ENCODE peak calls at places on chromosomes 11 and 22, in nine cellular contexts. T, J, H, K, W, Q, U, V and A are unnamed samples.

GRCh38 chr22:47177334-47177815 is 414.9 kb downstream of the TBC1D22A start:
- DNase-seq in T (no peak), W (peak), J (no peak), V (peak), U (no peak), H (no peak), Q (no peak), K (no peak), A (peak)

GRCh38 chr22:32775957-32776356 is 25.5 kb upstream of the TIMP3 start:
- DNase-seq in U (no peak), Q (no peak), J (peak), T (no peak), K (peak), W (no peak), H (no peak), V (no peak), A (no peak)

GRCh38 chr22:28441720-28442263 is 237.8 kb downstream of the TTC28 start:
- DNase-seq in K (no peak), V (no peak), T (no peak), W (no peak), U (peak), J (no peak), Q (no peak), H (no peak), A (no peak)

GRCh38 chr11:44030276-44030932 is 17.4 kb upstream of the ACCSL start:
- DNase-seq in U (peak), V (no peak), W (no peak), J (no peak), H (no peak), T (peak), K (no peak), Q (no peak), A (peak)

GRCh38 chr11:123454060-123454651 is 24.1 kb downstream of the GRAMD1B start:
- DNase-seq in U (no peak), K (no peak), H (no peak), V (no peak), Q (no peak), J (peak), W (peak), T (no peak), A (no peak)

GRCh38 chr22:30386960-30387848 is at the start of gene RNF215:
- DNase-seq in U (peak), H (peak), T (peak), J (peak), W (peak), K (peak), V (peak), Q (no peak), A (peak)

GRCh38 chr11:102610198-102610597 is 14.9 kb downstream of the MMP20 start:
- DNase-seq in Q (no peak), W (no peak), J (no peak), K (no peak), U (no peak), V (no peak), T (peak), H (no peak), A (no peak)

GRCh38 chr11:10454902-10455631 is at the start of gene AMPD3:
- DNase-seq in Q (peak), W (peak), H (no peak), V (no peak), J (peak), T (no peak), K (peak), U (peak), A (peak)

GRCh38 chr11:12692238-12693074 is 18.2 kb downstream of the TEAD1 start:
- DNase-seq in W (peak), U (peak), Q (no peak), T (no peak), K (peak), J (peak), H (peak), V (peak), A (peak)

GRCh38 chr11:34653851-34654490 is 33.1 kb downstream of the EHF start:
- DNase-seq in J (peak), W (peak), U (no peak), K (peak), Q (no peak), H (peak), T (no peak), V (no peak), A (no peak)

GRCh38 chr11:102014756-102015155 is 32.5 kb upstream of the CFAP300 start:
- DNase-seq in K (no peak), H (no peak), U (no peak), V (no peak), T (no peak), W (no peak), Q (no peak), J (no peak), A (no peak)

GRCh38 chr11:4093519-4094347 is 866 bp upstream of the RRM1 start:
- DNase-seq in J (no peak), U (no peak), Q (no peak), K (no peak), T (no peak), H (no peak), V (no peak), W (no peak), A (no peak)

GRCh38 chr22:37358917-37359316 is 68.4 kb downstream of the ELFN2 start:
- DNase-seq in W (no peak), V (no peak), J (no peak), K (no peak), T (no peak), H (no peak), Q (no peak), U (no peak), A (no peak)

GRCh38 chr11:94151903-94152677 is 23.4 kb downstream of the PANX1 start:
- DNase-seq in J (peak), H (peak), Q (no peak), K (peak), V (no peak), U (no peak), T (no peak), W (no peak), A (no peak)

GRCh38 chr11:108237058-108237481 is 14.2 kb downstream of the ATM start:
- DNase-seq in V (no peak), W (no peak), H (no peak), U (no peak), T (no peak), J (no peak), Q (no peak), K (no peak), A (no peak)

GRCh38 chr11:11993814-11994213 is 14.6 kb downstream of the DKK3 start:
- DNase-seq in K (peak), W (no peak), U (no peak), H (no peak), T (no peak), J (peak), V (no peak), Q (no peak), A (peak)

GRCh38 chr11:288328-289144 is at the start of gene PGGHG:
- DNase-seq in H (peak), K (peak), J (no peak), W (peak), U (peak), V (peak), Q (no peak), T (no peak), A (peak)

GRCh38 chr22:31569126-31569525 is 72.8 kb downstream of the SFI1 start:
- DNase-seq in W (no peak), Q (no peak), K (no peak), J (no peak), U (no peak), T (no peak), H (no peak), V (no peak), A (no peak)

GRCh38 chr11:66956689-66957290 is 1.4 kb downstream of the PC start:
- DNase-seq in Q (no peak), V (peak), H (peak), T (no peak), J (peak), K (peak), U (no peak), W (no peak), A (peak)

GRCh38 chr11:64838600-64839334 is 5.7 kb downstream of the CDC42BPG start:
- DNase-seq in V (no peak), J (no peak), T (no peak), W (no peak), K (no peak), H (no peak), Q (no peak), U (no peak), A (no peak)

GRCh38 chr11:119284344-119285157 is 32.4 kb downstream of the MCAM start:
- DNase-seq in T (no peak), J (peak), H (no peak), W (no peak), K (peak), V (no peak), Q (no peak), U (no peak), A (no peak)

GRCh38 chr11:107018902-107019493 is 722 bp upstream of the GUCY1A2 start:
- DNase-seq in U (peak), T (no peak), H (peak), W (peak), J (peak), K (peak), Q (no peak), V (peak), A (peak)

GRCh38 chr11:61270354-61271070 is 24.6 kb downstream of the VWCE start:
- DNase-seq in H (no peak), T (no peak), U (no peak), W (no peak), Q (no peak), K (no peak), J (no peak), V (no peak), A (no peak)

GRCh38 chr22:23626286-23626975 is 5.7 kb downstream of the DRICH1 start:
- DNase-seq in J (no peak), W (no peak), T (no peak), K (no peak), V (no peak), Q (no peak), U (no peak), H (no peak), A (no peak)

GRCh38 chr22:23621082-23621780 is 10.9 kb downstream of the DRICH1 start:
- DNase-seq in J (no peak), K (no peak), W (peak), U (no peak), H (no peak), Q (no peak), T (no peak), V (no peak), A (no peak)

DNA sequence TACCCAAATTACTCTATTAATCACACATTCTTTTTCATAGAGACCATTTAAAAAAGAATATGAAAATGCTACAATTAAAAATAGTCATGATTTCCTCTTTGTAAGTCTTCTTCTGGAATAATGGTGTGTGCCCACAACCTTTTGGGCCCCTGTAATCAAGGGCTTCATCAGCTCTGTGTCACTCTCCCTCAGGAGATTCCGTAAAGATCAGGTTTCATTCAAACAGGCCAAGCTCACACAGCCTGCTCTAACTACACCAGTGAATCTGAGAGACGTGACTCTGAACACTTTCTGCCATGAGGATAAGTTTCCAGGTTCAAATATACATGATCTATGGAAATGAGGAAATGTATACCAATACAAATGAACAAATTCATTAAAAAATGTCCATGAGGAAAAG is 9.5 kb downstream of the DRICH1 start:
- DNase-seq in T (no peak), Q (no peak), H (no peak), U (no peak), W (no peak), J (no peak), V (no peak), K (no peak), A (no peak)
- H3K27ac ChIP-seq in T (no peak), Q (no peak), H (no peak), U (no peak), W (no peak), J (no peak), V (no peak), K (no peak), A (no peak)

GRCh38 chr11:46675288-46675851 is 25.0 kb downstream of the ARHGAP1 start:
- DNase-seq in T (peak), U (peak), J (peak), W (peak), H (peak), Q (no peak), K (no peak), V (peak), A (peak)
- TF ChIP-seq CTCF in T (no peak), U (no peak), J (no peak), W (peak), H (no peak), Q (no peak), K (no peak), V (no peak), A (peak)

GRCh38 chr11:2271077-2271326 is 614 bp upstream of the ASCL2 start:
- DNase-seq in K (no peak), Q (no peak), W (peak), V (no peak), J (no peak), T (peak), U (no peak), H (peak), A (peak)
- TF ChIP-seq EP300 in K (no peak), Q (no peak), W (no peak), V (no peak), J (no peak), T (no peak), U (no peak), H (no peak), A (no peak)

GRCh38 chr11:114705280-114706024 is 27.1 kb downstream of the NXPE2 start:
- DNase-seq in J (no peak), T (no peak), W (peak), V (peak), K (no peak), H (no peak), Q (no peak), U (no peak), A (peak)
- H3K27ac ChIP-seq in J (no peak), T (no peak), W (peak), V (no peak), K (no peak), H (no peak), Q (no peak), U (no peak), A (no peak)

GRCh38 chr22:20258584-20259335 is 9.4 kb downstream of the RTN4R start:
- DNase-seq in K (peak), W (no peak), Q (no peak), V (no peak), J (no peak), U (no peak), T (no peak), H (no peak), A (no peak)
- TF ChIP-seq CTCF in K (peak), W (peak), Q (peak), V (no peak), J (no peak), U (no peak), T (no peak), H (no peak), A (no peak)

GRCh38 chr22:17725465-17725800 is 48.8 kb downstream of the BID start:
- DNase-seq in U (no peak), V (no peak), K (no peak), J (no peak), H (no peak), Q (no peak), W (no peak), T (no peak), A (no peak)
- TF ChIP-seq EP300 in U (no peak), V (no peak), K (no peak), J (no peak), H (no peak), Q (no peak), W (no peak), T (no peak), A (no peak)